ENCODE peak calls at places on chromosomes 4 and X, in seven cellular contexts. W, Q, T, P, Z, S and L are unnamed samples.
A peak's percentile ranks its signal among the peaks of the same experiment; 100 is the strongest.

GRCh38 chrX:111868726-111869638 is 7.0 kb upstream of the TRPC5OS start:
- DNase-seq in W (peak; percentile 2), Q (no peak), T (no peak), P (no peak), Z (peak; percentile 1), S (peak; percentile 1), L (peak; percentile 2)

GRCh38 chrX:40094900-40095587 is 2.7 kb downstream of the BCOR start:
- DNase-seq in W (no peak), Q (no peak), T (no peak), P (no peak), Z (peak; percentile 21), S (peak; percentile 12), L (no peak)

GRCh38 chrX:21986596-21986995 is 45.5 kb upstream of the PHEX start:
- DNase-seq in W (no peak), Q (no peak), T (no peak), P (no peak), Z (no peak), S (no peak), L (no peak)

GRCh38 chrX:19214248-19214787 is 92.0 kb upstream of the ADGRG2 start:
- DNase-seq in W (no peak), Q (no peak), T (no peak), P (no peak), Z (no peak), S (no peak), L (no peak)

GRCh38 chr4:67546971-67547370 is 1.7 kb upstream of the CENPC start:
- DNase-seq in W (no peak), Q (no peak), T (no peak), P (no peak), Z (no peak), S (no peak), L (no peak)

GRCh38 chr4:89868999-89869589 is 25.6 kb upstream of the MMRN1 start:
- DNase-seq in W (no peak), Q (no peak), T (no peak), P (no peak), Z (peak; percentile 31), S (peak; percentile 9), L (peak; percentile 35)

GRCh38 chr4:102551946-102552575 is 50.9 kb downstream of the NFKB1 start:
- DNase-seq in W (no peak), Q (no peak), T (no peak), P (no peak), Z (no peak), S (no peak), L (peak; percentile 21)

GRCh38 chr4:99504804-99505502 is 5.9 kb upstream of the C4orf17 start:
- DNase-seq in W (no peak), Q (no peak), T (no peak), P (no peak), Z (no peak), S (no peak), L (no peak)

GRCh38 chrX:68652327-68652930 is 5.0 kb downstream of the STARD8 start:
- DNase-seq in W (no peak), Q (no peak), T (no peak), P (no peak), Z (no peak), S (no peak), L (no peak)

GRCh38 chrX:10564484-10564883 is 55.9 kb downstream of the MID1 start:
- DNase-seq in W (no peak), Q (no peak), T (no peak), P (no peak), Z (no peak), S (no peak), L (no peak)

GRCh38 chr4:59598233-59598618 is 1601.9 kb upstream of the ADGRL3 start:
- DNase-seq in W (no peak), Q (peak; percentile 34), T (no peak), P (no peak), Z (no peak), S (no peak), L (no peak)

GRCh38 chr4:152316969-152317368 is 218.9 kb downstream of the FBXW7 start:
- DNase-seq in W (no peak), Q (no peak), T (no peak), P (no peak), Z (no peak), S (no peak), L (no peak)